ENCODE peak calls at places on chromosomes 16 and 17, in nine cellular contexts. One of them, this sample, is unnamed.

GRCh38 chr17:59154721-59155438 is at the start of gene SKA2:
- DNase-seq in brain microvascular endothelial cell: no peak
- DNase-seq in Caki2: no peak
- DNase-seq in frontal cortex: peak; percentile 76
- DNase-seq in PC-9: peak; percentile 98
- DNase-seq in endodermal cell: peak; percentile 100
- DNase-seq in RPMI7951: no peak
- DNase-seq in GM12865: no peak
- DNase-seq in dorsolateral prefrontal cortex: peak; percentile 95
- DNase-seq in this sample: peak; percentile 100

GRCh38 chr16:81657731-81658130 is 121.4 kb upstream of the PLCG2 start:
- DNase-seq in brain microvascular endothelial cell: no peak
- DNase-seq in Caki2: no peak
- DNase-seq in frontal cortex: no peak
- DNase-seq in PC-9: no peak
- DNase-seq in endodermal cell: no peak
- DNase-seq in RPMI7951: no peak
- DNase-seq in GM12865: no peak
- DNase-seq in dorsolateral prefrontal cortex: peak; percentile 56
- DNase-seq in this sample: no peak

GRCh38 chr17:28970879-28971278 is 19.6 kb upstream of the PHF12 start:
- DNase-seq in brain microvascular endothelial cell: no peak
- DNase-seq in Caki2: no peak
- DNase-seq in frontal cortex: no peak
- DNase-seq in PC-9: no peak
- DNase-seq in endodermal cell: no peak
- DNase-seq in RPMI7951: no peak
- DNase-seq in GM12865: no peak
- DNase-seq in dorsolateral prefrontal cortex: no peak
- DNase-seq in this sample: no peak

GRCh38 chr17:82138511-82138992 is 40.5 kb upstream of the FASN start:
- DNase-seq in brain microvascular endothelial cell: no peak
- DNase-seq in Caki2: no peak
- DNase-seq in frontal cortex: no peak
- DNase-seq in PC-9: no peak
- DNase-seq in endodermal cell: peak; percentile 42
- DNase-seq in RPMI7951: no peak
- DNase-seq in GM12865: no peak
- DNase-seq in dorsolateral prefrontal cortex: no peak
- DNase-seq in this sample: no peak

GRCh38 chr16:2150418-2151187 is 2.2 kb downstream of the RAB26 start:
- DNase-seq in brain microvascular endothelial cell: no peak
- DNase-seq in Caki2: no peak
- DNase-seq in frontal cortex: no peak
- DNase-seq in PC-9: peak; percentile 49
- DNase-seq in endodermal cell: peak; percentile 90
- DNase-seq in RPMI7951: no peak
- DNase-seq in GM12865: peak; percentile 69
- DNase-seq in dorsolateral prefrontal cortex: no peak
- DNase-seq in this sample: no peak

GRCh38 chr16:87431926-87432325 is 39.8 kb downstream of the MAP1LC3B start:
- DNase-seq in brain microvascular endothelial cell: peak; percentile 80
- DNase-seq in Caki2: no peak
- DNase-seq in frontal cortex: no peak
- DNase-seq in PC-9: no peak
- DNase-seq in endodermal cell: no peak
- DNase-seq in RPMI7951: peak; percentile 85
- DNase-seq in GM12865: no peak
- DNase-seq in dorsolateral prefrontal cortex: peak; percentile 48
- DNase-seq in this sample: no peak

GRCh38 chr16:49934557-49935260 is 78.8 kb upstream of the ZNF423 start:
- DNase-seq in brain microvascular endothelial cell: no peak
- DNase-seq in Caki2: no peak
- DNase-seq in frontal cortex: no peak
- DNase-seq in PC-9: no peak
- DNase-seq in endodermal cell: peak; percentile 34
- DNase-seq in RPMI7951: no peak
- DNase-seq in GM12865: no peak
- DNase-seq in dorsolateral prefrontal cortex: no peak
- DNase-seq in this sample: no peak

GRCh38 chr16:8571061-8571596 is 19.2 kb downstream of the TMEM114 start:
- DNase-seq in brain microvascular endothelial cell: peak; percentile 71
- DNase-seq in Caki2: peak; percentile 46
- DNase-seq in frontal cortex: no peak
- DNase-seq in PC-9: no peak
- DNase-seq in endodermal cell: peak; percentile 51
- DNase-seq in RPMI7951: peak; percentile 18
- DNase-seq in GM12865: no peak
- DNase-seq in dorsolateral prefrontal cortex: no peak
- DNase-seq in this sample: peak; percentile 42

GRCh38 chr17:40963838-40964237 is 2.9 kb downstream of the KRT39 start:
- DNase-seq in brain microvascular endothelial cell: no peak
- DNase-seq in Caki2: no peak
- DNase-seq in frontal cortex: no peak
- DNase-seq in PC-9: no peak
- DNase-seq in endodermal cell: no peak
- DNase-seq in RPMI7951: peak; percentile 50
- DNase-seq in GM12865: peak; percentile 25
- DNase-seq in dorsolateral prefrontal cortex: no peak
- DNase-seq in this sample: peak; percentile 11